ENCODE peak calls at places on chromosomes 6 and 20, in six cellular contexts. One of them, this sample, is unnamed.

GRCh38 chr6:43758617-43759050 is 11.4 kb upstream of the VEGFA start:
- DNase-seq in prostate gland: no peak
- DNase-seq in heart left ventricle: no peak
- DNase-seq in transverse colon: no peak
- DNase-seq in GM12878: no peak
- DNase-seq in suprapubic skin: no peak
- DNase-seq in this sample: no peak

GRCh38 chr6:33459226-33459625 is 4.8 kb downstream of the ZBTB9 start:
- DNase-seq in prostate gland: no peak
- DNase-seq in heart left ventricle: no peak
- DNase-seq in transverse colon: no peak
- DNase-seq in GM12878: no peak
- DNase-seq in suprapubic skin: no peak
- DNase-seq in this sample: no peak

GRCh38 chr6:36997811-36998722 is 7.4 kb upstream of the FGD2 start:
- DNase-seq in prostate gland: peak
- DNase-seq in heart left ventricle: no peak
- DNase-seq in transverse colon: peak
- DNase-seq in GM12878: no peak
- DNase-seq in suprapubic skin: no peak
- DNase-seq in this sample: no peak

GRCh38 chr20:64142546-64142945 is 21.7 kb upstream of the MYT1 start:
- DNase-seq in prostate gland: no peak
- DNase-seq in heart left ventricle: peak
- DNase-seq in transverse colon: no peak
- DNase-seq in GM12878: no peak
- DNase-seq in suprapubic skin: peak
- DNase-seq in this sample: no peak

GRCh38 chr6:101080597-101080996 is 199.5 kb upstream of the ASCC3 start:
- DNase-seq in prostate gland: no peak
- DNase-seq in heart left ventricle: no peak
- DNase-seq in transverse colon: no peak
- DNase-seq in GM12878: no peak
- DNase-seq in suprapubic skin: no peak
- DNase-seq in this sample: no peak

GRCh38 chr20:11745160-11745559 is 172.5 kb upstream of the BTBD3 start:
- DNase-seq in prostate gland: no peak
- DNase-seq in heart left ventricle: no peak
- DNase-seq in transverse colon: no peak
- DNase-seq in GM12878: no peak
- DNase-seq in suprapubic skin: no peak
- DNase-seq in this sample: no peak

GRCh38 chr6:170067257-170067656 is 223.6 kb downstream of the DLL1 start:
- DNase-seq in prostate gland: no peak
- DNase-seq in heart left ventricle: no peak
- DNase-seq in transverse colon: peak
- DNase-seq in GM12878: no peak
- DNase-seq in suprapubic skin: peak
- DNase-seq in this sample: no peak

GRCh38 chr6:9933674-9934073 is 481.2 kb downstream of the TFAP2A start:
- DNase-seq in prostate gland: no peak
- DNase-seq in heart left ventricle: no peak
- DNase-seq in transverse colon: no peak
- DNase-seq in GM12878: no peak
- DNase-seq in suprapubic skin: no peak
- DNase-seq in this sample: no peak

GRCh38 chr6:77447254-77447653 is 16.0 kb downstream of the HTR1B start:
- DNase-seq in prostate gland: no peak
- DNase-seq in heart left ventricle: no peak
- DNase-seq in transverse colon: no peak
- DNase-seq in GM12878: no peak
- DNase-seq in suprapubic skin: no peak
- DNase-seq in this sample: no peak

DNA sequence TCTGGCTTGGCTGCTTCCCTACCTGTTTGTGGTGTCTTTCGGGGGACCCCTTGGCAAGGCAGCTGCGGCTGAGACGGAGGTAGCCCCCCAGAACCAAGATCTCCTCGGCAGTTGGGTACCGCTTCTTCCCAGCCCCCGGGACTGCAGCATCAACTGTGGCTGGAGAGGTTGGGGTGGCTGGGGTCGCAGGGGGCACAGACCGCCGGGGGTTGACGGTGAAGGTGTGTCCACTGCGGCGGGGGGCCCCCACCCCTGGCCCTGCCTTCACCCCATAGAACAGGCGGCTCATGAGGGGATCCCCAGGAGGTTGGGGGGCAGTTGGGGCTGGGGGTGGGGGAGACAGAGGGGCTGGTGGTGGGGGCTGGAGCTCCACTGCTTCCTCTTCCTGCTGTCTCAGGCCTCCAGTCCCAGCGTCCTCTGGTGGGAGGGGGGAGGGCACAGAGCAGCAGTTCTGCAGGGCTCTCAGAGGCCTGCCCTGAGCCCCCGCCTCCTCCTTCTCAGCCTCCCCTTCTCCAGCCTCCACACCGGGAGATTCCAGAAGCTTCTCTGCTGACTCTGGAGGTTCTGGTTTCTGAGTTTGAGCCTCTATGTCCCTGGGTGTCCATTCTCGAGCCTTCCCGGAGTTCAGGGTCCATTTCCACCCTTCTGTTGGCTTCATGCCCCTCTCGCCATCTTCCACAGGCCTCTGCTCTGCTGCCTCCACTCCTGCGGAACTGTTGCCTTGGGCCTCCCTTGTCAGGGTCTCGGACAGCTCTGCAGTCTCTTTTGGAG is 1.9 kb downstream of the PPP1R18 start:
- DNase-seq in prostate gland: no peak
- DNase-seq in heart left ventricle: peak
- DNase-seq in transverse colon: peak
- DNase-seq in GM12878: no peak
- DNase-seq in suprapubic skin: no peak
- DNase-seq in this sample: no peak
- TF ChIP-seq POLR2A in prostate gland: no peak
- TF ChIP-seq POLR2A in heart left ventricle: no peak
- TF ChIP-seq POLR2A in transverse colon: no peak
- TF ChIP-seq POLR2A in GM12878: no peak
- TF ChIP-seq POLR2A in suprapubic skin: no peak
- TF ChIP-seq POLR2A in this sample: no peak

DNA sequence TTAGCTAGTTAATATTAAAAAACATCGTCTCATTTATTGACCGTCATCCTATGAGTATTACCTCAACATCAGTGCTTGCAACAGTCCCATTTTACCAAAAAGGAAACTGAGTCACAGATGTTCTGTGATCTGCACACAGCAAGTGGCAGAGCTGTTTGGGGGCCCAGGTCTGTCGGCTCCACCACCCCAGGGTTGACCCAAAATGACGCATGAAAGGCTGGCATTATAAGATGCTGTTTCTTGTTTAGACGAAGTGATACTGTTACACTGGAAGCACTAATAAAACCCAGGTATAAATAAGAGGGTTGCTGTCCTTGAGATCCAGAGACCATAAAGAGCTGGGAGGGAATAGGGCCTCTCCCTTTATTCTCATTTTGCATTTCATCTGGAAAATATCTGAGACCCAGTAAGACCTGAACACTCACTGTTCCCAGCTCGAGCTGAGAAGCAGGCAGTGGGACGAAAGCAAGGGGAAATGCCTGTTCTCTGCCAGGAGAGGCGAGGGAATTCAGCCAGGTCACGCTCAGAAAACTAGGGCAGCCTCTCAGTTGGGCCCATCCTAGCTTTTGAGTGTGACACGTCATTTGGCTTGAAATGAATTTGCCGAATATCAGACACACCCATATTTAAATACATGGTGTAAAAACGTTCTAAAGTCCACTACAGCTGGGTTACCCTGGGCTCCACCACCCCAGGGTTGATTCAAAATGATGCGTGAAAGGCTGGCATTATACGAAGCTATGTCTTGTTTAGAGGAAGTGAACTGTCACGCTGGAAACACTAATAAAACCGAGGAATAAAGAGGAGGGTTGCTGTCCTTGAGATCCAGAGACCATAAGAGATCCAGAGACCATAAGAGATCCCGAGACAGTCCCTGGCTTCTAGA is 1.4 kb upstream of the MICAL1 start:
- DNase-seq in prostate gland: no peak
- DNase-seq in heart left ventricle: no peak
- DNase-seq in transverse colon: peak
- DNase-seq in GM12878: no peak
- DNase-seq in suprapubic skin: no peak
- DNase-seq in this sample: no peak
- TF ChIP-seq POLR2A in prostate gland: no peak
- TF ChIP-seq POLR2A in heart left ventricle: no peak
- TF ChIP-seq POLR2A in transverse colon: peak
- TF ChIP-seq POLR2A in GM12878: no peak
- TF ChIP-seq POLR2A in suprapubic skin: no peak
- TF ChIP-seq POLR2A in this sample: no peak

GRCh38 chr6:87589693-87590416 is at the start of the genes ORC3 and RARS2:
- DNase-seq in prostate gland: peak
- DNase-seq in heart left ventricle: peak
- DNase-seq in transverse colon: peak
- DNase-seq in GM12878: peak
- DNase-seq in suprapubic skin: peak
- DNase-seq in this sample: peak
- TF ChIP-seq POLR2A in prostate gland: peak
- TF ChIP-seq POLR2A in heart left ventricle: peak
- TF ChIP-seq POLR2A in transverse colon: peak
- TF ChIP-seq POLR2A in GM12878: peak
- TF ChIP-seq POLR2A in suprapubic skin: peak
- TF ChIP-seq POLR2A in this sample: peak

GRCh38 chr20:45304464-45304999 is 2.1 kb upstream of the RBPJL start:
- DNase-seq in prostate gland: no peak
- DNase-seq in heart left ventricle: no peak
- DNase-seq in transverse colon: no peak
- DNase-seq in GM12878: no peak
- DNase-seq in suprapubic skin: no peak
- DNase-seq in this sample: no peak
- TF ChIP-seq POLR2A in prostate gland: no peak
- TF ChIP-seq POLR2A in heart left ventricle: no peak
- TF ChIP-seq POLR2A in transverse colon: no peak
- TF ChIP-seq POLR2A in GM12878: no peak
- TF ChIP-seq POLR2A in suprapubic skin: no peak
- TF ChIP-seq POLR2A in this sample: no peak

GRCh38 chr6:96963403-96963802 is 38.9 kb downstream of the KLHL32 start:
- DNase-seq in prostate gland: no peak
- DNase-seq in heart left ventricle: no peak
- DNase-seq in transverse colon: no peak
- DNase-seq in GM12878: no peak
- DNase-seq in suprapubic skin: no peak
- DNase-seq in this sample: no peak

GRCh38 chr6:96963809-96964208 is 39.3 kb downstream of the KLHL32 start:
- DNase-seq in prostate gland: no peak
- DNase-seq in heart left ventricle: no peak
- DNase-seq in transverse colon: no peak
- DNase-seq in GM12878: no peak
- DNase-seq in suprapubic skin: no peak
- DNase-seq in this sample: no peak

GRCh38 chr6:96967957-96968871 is 43.7 kb downstream of the KLHL32 start:
- DNase-seq in prostate gland: no peak
- DNase-seq in heart left ventricle: no peak
- DNase-seq in transverse colon: no peak
- DNase-seq in GM12878: no peak
- DNase-seq in suprapubic skin: no peak
- DNase-seq in this sample: no peak
- TF ChIP-seq POLR2A in prostate gland: no peak
- TF ChIP-seq POLR2A in heart left ventricle: no peak
- TF ChIP-seq POLR2A in transverse colon: no peak
- TF ChIP-seq POLR2A in GM12878: no peak
- TF ChIP-seq POLR2A in suprapubic skin: no peak
- TF ChIP-seq POLR2A in this sample: no peak

GRCh38 chr6:39938773-39939381 is 4.6 kb upstream of the MOCS1 start:
- DNase-seq in prostate gland: no peak
- DNase-seq in heart left ventricle: no peak
- DNase-seq in transverse colon: no peak
- DNase-seq in GM12878: no peak
- DNase-seq in suprapubic skin: no peak
- DNase-seq in this sample: no peak
- TF ChIP-seq POLR2A in prostate gland: no peak
- TF ChIP-seq POLR2A in heart left ventricle: no peak
- TF ChIP-seq POLR2A in transverse colon: no peak
- TF ChIP-seq POLR2A in GM12878: no peak
- TF ChIP-seq POLR2A in suprapubic skin: no peak
- TF ChIP-seq POLR2A in this sample: no peak

DNA sequence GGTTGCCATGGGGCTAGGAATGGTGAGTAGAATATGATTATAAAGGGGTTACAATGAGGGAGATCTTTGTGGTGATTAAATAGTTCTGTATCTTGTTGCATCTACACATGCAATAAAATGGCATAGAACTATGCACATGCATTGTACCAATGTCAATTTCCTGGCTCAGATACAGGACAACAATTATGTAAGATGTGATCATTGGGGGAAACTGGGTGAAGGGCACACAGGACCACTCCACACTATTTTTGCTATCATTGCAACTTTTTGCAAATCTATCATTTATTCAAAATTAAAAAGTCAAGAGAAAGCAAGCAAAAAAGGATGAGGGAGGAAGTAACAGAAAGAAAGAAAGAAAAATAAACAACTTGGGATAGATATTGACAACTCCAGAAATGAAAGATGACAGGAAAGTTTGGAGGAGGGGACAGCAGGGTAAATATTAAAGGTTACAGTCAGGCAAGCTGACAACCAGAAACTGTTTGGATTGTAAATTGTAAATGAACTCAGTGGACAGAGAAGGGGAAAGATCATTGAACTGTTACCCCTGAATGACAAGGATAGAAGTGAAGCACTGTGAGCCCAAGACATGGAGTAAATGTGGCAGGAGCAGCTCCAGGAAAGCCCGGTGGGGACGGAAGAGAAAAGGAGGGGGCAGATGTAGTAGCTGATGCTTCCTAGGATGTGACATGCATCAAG is 499.6 kb upstream of the JARID2 start:
- DNase-seq in prostate gland: no peak
- DNase-seq in heart left ventricle: no peak
- DNase-seq in transverse colon: no peak
- DNase-seq in GM12878: no peak
- DNase-seq in suprapubic skin: no peak
- DNase-seq in this sample: no peak
- TF ChIP-seq POLR2A in prostate gland: no peak
- TF ChIP-seq POLR2A in heart left ventricle: no peak
- TF ChIP-seq POLR2A in transverse colon: no peak
- TF ChIP-seq POLR2A in GM12878: no peak
- TF ChIP-seq POLR2A in suprapubic skin: no peak
- TF ChIP-seq POLR2A in this sample: no peak

DNA sequence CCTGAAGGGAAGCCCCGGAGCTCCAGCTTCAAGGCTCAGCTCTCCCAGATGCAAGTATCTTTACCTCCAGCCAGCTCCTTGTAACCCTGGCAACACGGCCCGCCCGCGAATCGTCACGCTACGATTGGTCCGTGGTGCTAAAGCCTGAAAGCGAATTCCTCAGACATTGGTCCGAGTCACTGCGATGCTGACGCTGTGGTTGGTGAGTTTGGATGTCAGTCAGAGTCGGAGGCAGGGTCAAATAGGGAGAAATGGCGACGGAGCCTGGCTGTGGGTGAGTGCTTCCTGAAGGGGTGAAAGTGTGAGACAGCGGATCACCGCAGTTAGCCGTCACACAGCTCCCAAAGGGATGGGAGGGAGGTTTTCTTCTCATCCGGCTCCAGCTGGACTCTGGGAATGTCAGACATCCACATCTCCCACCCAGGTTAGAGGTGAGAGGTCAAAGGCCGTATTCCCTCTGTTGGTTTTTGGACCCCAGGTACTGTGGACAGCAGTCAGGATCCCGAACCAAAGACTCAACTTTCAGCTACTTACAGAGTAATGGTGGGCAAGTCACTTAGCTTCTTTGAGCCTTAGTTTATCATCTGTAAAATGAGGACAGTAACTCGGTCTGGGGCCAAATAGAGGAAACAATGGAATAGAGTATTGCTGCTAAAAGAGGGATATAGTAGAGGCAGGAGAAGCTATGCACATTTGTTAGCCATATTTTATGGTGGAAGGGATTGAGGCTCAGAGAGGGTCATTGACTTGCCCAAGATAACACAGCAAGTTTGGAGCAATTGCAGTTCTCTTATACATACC is at the start of gene ZSWIM1:
- DNase-seq in prostate gland: peak
- DNase-seq in heart left ventricle: peak
- DNase-seq in transverse colon: peak
- DNase-seq in GM12878: peak
- DNase-seq in suprapubic skin: peak
- DNase-seq in this sample: peak
- TF ChIP-seq POLR2A in prostate gland: peak
- TF ChIP-seq POLR2A in heart left ventricle: peak
- TF ChIP-seq POLR2A in transverse colon: peak
- TF ChIP-seq POLR2A in GM12878: peak
- TF ChIP-seq POLR2A in suprapubic skin: peak
- TF ChIP-seq POLR2A in this sample: peak

This sample was measured in H54.